ENCODE peak calls at places on chromosome 11, in five cellular contexts. U, Y, G, J and M are unnamed samples.

GRCh38 chr11:99015634-99016454 is 4.9 kb upstream of the CNTN5 start:
- DNase-seq in U (no peak), Y (peak; percentile 70), G (peak; percentile 15), J (peak; percentile 39), M (peak; percentile 77)

GRCh38 chr11:79466411-79466810 is 25.6 kb upstream of the TENM4 start:
- DNase-seq in U (no peak), Y (peak; percentile 65), G (no peak), J (no peak), M (peak; percentile 34)

GRCh38 chr11:1487851-1488574 is 1.4 kb upstream of the MOB2 start:
- DNase-seq in U (no peak), Y (no peak), G (no peak), J (no peak), M (no peak)

GRCh38 chr11:35334385-35335090 is 84.8 kb downstream of the SLC1A2 start:
- DNase-seq in U (no peak), Y (no peak), G (no peak), J (no peak), M (peak; percentile 49)

GRCh38 chr11:68783216-68783821 is 32.0 kb upstream of the TESMIN start:
- DNase-seq in U (no peak), Y (no peak), G (no peak), J (no peak), M (no peak)

GRCh38 chr11:62694455-62695167 is 5.3 kb upstream of the LRRN4CL start:
- DNase-seq in U (peak; percentile 56), Y (peak; percentile 89), G (peak; percentile 74), J (peak; percentile 87), M (peak; percentile 90)

GRCh38 chr11:46429709-46430108 is 38.1 kb upstream of the CHRM4 start:
- DNase-seq in U (no peak), Y (no peak), G (no peak), J (no peak), M (no peak)

GRCh38 chr11:128686745-128687177 is 7.1 kb upstream of the FLI1 start:
- DNase-seq in U (peak; percentile 50), Y (peak; percentile 34), G (no peak), J (peak; percentile 15), M (peak; percentile 63)

GRCh38 chr11:17760102-17761029 is 25.8 kb downstream of the KCNC1 start:
- DNase-seq in U (no peak), Y (peak; percentile 42), G (peak; percentile 38), J (peak; percentile 57), M (peak; percentile 55)

GRCh38 chr11:124898711-124899110 is 1.0 kb upstream of the ROBO4 start:
- DNase-seq in U (no peak), Y (peak; percentile 79), G (peak; percentile 83), J (no peak), M (peak; percentile 94)

GRCh38 chr11:131584694-131585592 is 214.5 kb downstream of the NTM start:
- DNase-seq in U (no peak), Y (peak; percentile 28), G (no peak), J (no peak), M (no peak)

GRCh38 chr11:73350908-73351636 is 25.1 kb upstream of the RELT start:
- DNase-seq in U (peak; percentile 48), Y (peak; percentile 88), G (peak; percentile 60), J (peak; percentile 73), M (peak; percentile 88)

GRCh38 chr11:115007851-115008250 is 329.5 kb downstream of the NXPE2 start:
- DNase-seq in U (no peak), Y (no peak), G (no peak), J (no peak), M (no peak)

GRCh38 chr11:126268361-126268707 is 361 bp downstream of the SRPRA start:
- DNase-seq in U (no peak), Y (no peak), G (no peak), J (no peak), M (no peak)

GRCh38 chr11:1650034-1650917 is 20.7 kb downstream of the KRTAP5-5 start:
- DNase-seq in U (no peak), Y (no peak), G (no peak), J (peak; percentile 23), M (no peak)